ENCODE peak calls at places on chromosome 3, in six cellular contexts. M is psoas muscle, Q is brain microvascular endothelial cell, I is hepatocyte, A is kidney, U is mammary epithelial cell. S is an unnamed sample.
A peak's percentile ranks its signal among the peaks of the same experiment; 100 is the strongest.

GRCh38 chr3:112086857-112087524 is 802 bp downstream of the C3orf52 start:
- DNase-seq in I (peak; percentile 16), A (no peak), Q (no peak), M (no peak), U (peak; percentile 82), S (peak; percentile 71)

GRCh38 chr3:27596334-27596841 is 112.2 kb upstream of the SLC4A7 start:
- DNase-seq in Q (peak; percentile 22), M (no peak), I (no peak), A (no peak), U (no peak), S (no peak)

GRCh38 chr3:187000711-187001151 is 70.4 kb downstream of the ST6GAL1 start:
- DNase-seq in Q (no peak), M (no peak), A (no peak), I (no peak), U (no peak), S (no peak)

GRCh38 chr3:26621891-26622633 is 510 bp upstream of the LRRC3B start:
- DNase-seq in Q (no peak), M (no peak), I (peak; percentile 7), A (no peak), U (no peak), S (no peak)

GRCh38 chr3:131110087-131110486 is 83.4 kb downstream of the NEK11 start:
- DNase-seq in M (no peak), A (no peak), U (peak; percentile 62), I (no peak), Q (peak; percentile 74), S (peak; percentile 16)

GRCh38 chr3:129942296-129942695 is 32.2 kb upstream of the TRH start:
- DNase-seq in U (peak; percentile 38), Q (peak; percentile 50), I (peak; percentile 78), M (peak; percentile 59), A (no peak), S (peak; percentile 68)

GRCh38 chr3:158105710-158106438 is at the start of gene SHOX2:
- DNase-seq in M (peak; percentile 69), I (peak; percentile 52), Q (no peak), A (peak; percentile 81), U (peak; percentile 56), S (no peak)

GRCh38 chr3:12470680-12471079 is 13.6 kb upstream of the TSEN2 start:
- DNase-seq in M (no peak), A (no peak), Q (no peak), U (no peak), I (no peak), S (no peak)

GRCh38 chr3:123884258-123884831 is at the start of gene MYLK:
- DNase-seq in I (peak; percentile 83), A (peak; percentile 95), Q (peak; percentile 82), U (peak; percentile 85), M (peak; percentile 86), S (peak; percentile 67)

GRCh38 chr3:9339750-9340449 is 23.0 kb upstream of the THUMPD3 start:
- DNase-seq in M (no peak), Q (no peak), I (peak; percentile 26), U (no peak), A (no peak), S (no peak)

GRCh38 chr3:122003112-122003511 is 18.9 kb downstream of the ILDR1 start:
- DNase-seq in M (no peak), I (no peak), Q (no peak), U (no peak), A (no peak), S (no peak)

GRCh38 chr3:191123231-191123630 is 75.8 kb upstream of the OSTN start:
- DNase-seq in A (no peak), U (no peak), I (no peak), Q (no peak), M (no peak), S (no peak)

GRCh38 chr3:72145506-72146380 is 360.8 kb upstream of the PROK2 start:
- DNase-seq in Q (peak; percentile 74), I (peak; percentile 73), A (no peak), M (no peak), U (peak; percentile 2), S (no peak)

GRCh38 chr3:66220066-66220465 is 735 bp upstream of the SLC25A26 start:
- DNase-seq in Q (no peak), I (no peak), A (no peak), U (no peak), M (no peak), S (no peak)

GRCh38 chr3:10516835-10517465 is 11.6 kb upstream of the ATP2B2 start:
- DNase-seq in Q (no peak), A (peak; percentile 57), M (no peak), U (no peak), I (no peak), S (no peak)

GRCh38 chr3:71709908-71710511 is 15.2 kb downstream of the EIF4E3 start:
- DNase-seq in I (no peak), Q (no peak), A (no peak), U (no peak), M (no peak), S (no peak)

GRCh38 chr3:5123937-5124336 is 1.8 kb downstream of the ARL8B start:
- DNase-seq in M (no peak), A (no peak), I (no peak), U (peak; percentile 28), Q (no peak), S (no peak)

GRCh38 chr3:12508316-12508715 is 24.0 kb downstream of the TSEN2 start:
- DNase-seq in U (peak; percentile 94), A (no peak), Q (peak; percentile 98), M (no peak), I (peak; percentile 63), S (peak; percentile 79)

GRCh38 chr3:6654670-6655069 is 206.2 kb upstream of the GRM7 start:
- DNase-seq in Q (no peak), I (no peak), M (no peak), A (no peak), U (no peak), S (no peak)

GRCh38 chr3:138300657-138301056 is 29.0 kb downstream of the NME9 start:
- DNase-seq in I (no peak), Q (no peak), U (no peak), M (peak; percentile 61), A (no peak), S (no peak)

GRCh38 chr3:188720215-188720614 is 451.6 kb upstream of the TPRG1 start:
- DNase-seq in M (no peak), U (no peak), A (no peak), Q (no peak), I (no peak), S (no peak)

GRCh38 chr3:13202744-13203397 is 129.6 kb upstream of the IQSEC1 start:
- DNase-seq in I (no peak), Q (no peak), U (no peak), A (no peak), M (no peak), S (no peak)

GRCh38 chr3:15795563-15796308 is 2.0 kb downstream of the ANKRD28 start:
- DNase-seq in U (peak; percentile 47), A (no peak), M (no peak), I (no peak), Q (peak; percentile 47), S (no peak)

GRCh38 chr3:140905557-140905956 is 36.1 kb upstream of the SLC25A36 start:
- DNase-seq in M (no peak), U (no peak), Q (no peak), A (no peak), I (no peak), S (no peak)

DNA sequence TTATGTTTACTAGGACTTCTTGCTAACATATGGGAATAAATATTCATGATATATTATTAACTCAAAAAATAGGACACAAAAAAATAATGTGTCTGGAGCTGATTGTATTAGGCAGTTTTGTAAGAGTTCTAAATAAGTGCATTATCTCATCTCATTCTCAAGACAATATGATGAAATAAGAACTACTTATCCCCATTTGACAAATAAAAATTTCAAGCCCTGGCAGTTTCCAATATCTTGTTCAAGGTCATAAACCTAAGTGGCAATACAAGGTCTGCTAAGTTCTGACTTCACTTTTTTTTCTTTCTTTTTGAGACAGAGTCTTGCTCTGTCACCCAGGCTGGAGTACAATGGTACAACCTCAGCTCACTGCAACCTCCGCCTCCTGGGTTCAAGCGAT is 18.3 kb downstream of the RPN1 start:
- DNase-seq in A (no peak), Q (no peak), U (no peak), M (no peak), I (no peak), S (no peak)
- H3K27ac ChIP-seq in A (no peak overlapping the region), Q (no peak overlapping the region), U (no peak overlapping the region), M (peak overlapping the region; percentile 17), I (no peak overlapping the region), S (no peak overlapping the region)

DNA sequence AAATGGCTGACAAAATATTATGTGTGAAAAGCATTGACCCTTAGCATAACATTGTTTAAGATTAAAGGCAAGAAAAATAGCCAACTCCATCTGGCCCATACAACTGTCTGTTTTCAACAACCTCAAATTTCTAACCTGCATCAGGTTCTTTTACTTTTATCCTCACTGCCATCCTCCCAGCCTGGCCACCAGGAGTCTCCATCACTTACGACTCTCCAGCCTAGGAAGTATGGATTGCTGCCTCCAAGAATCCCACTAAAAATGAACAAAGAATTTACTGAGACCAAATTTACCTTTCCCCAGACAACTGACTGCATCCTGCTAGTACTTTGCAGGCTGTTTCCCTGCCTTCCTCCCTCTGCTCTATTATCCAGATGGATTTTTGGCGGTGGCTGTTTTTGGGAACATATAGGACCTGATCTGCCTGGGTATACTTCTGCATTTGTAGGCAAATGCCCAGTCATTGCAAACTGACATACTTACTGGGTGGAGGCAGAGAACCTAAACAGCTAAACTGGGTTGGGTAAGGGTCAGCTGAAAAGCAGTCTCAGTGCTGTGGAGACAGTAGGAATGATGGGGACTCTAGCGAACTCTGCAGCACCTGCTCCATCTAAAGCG is 144.2 kb downstream of the GHSR start:
- DNase-seq in Q (no peak), M (no peak), I (no peak), U (no peak), A (no peak), S (no peak)
- TF ChIP-seq CTCF in Q (peak; percentile 64), M (peak; percentile 10), I (no peak), U (no peak), A (no peak), S (no peak)

GRCh38 chr3:150451329-150452084 is 43.4 kb downstream of the TSC22D2 start:
- DNase-seq in Q (no peak), U (no peak), M (no peak), A (no peak), I (no peak), S (no peak)

GRCh38 chr3:150447631-150448465 is 39.8 kb downstream of the TSC22D2 start:
- DNase-seq in I (no peak), A (no peak), U (peak; percentile 20), M (no peak), Q (no peak), S (peak; percentile 33)

GRCh38 chr3:150453353-150453752 is 45.3 kb downstream of the TSC22D2 start:
- DNase-seq in M (no peak), U (no peak), Q (no peak), A (no peak), I (no peak), S (no peak)

GRCh38 chr3:150449169-150449721 is 41.1 kb downstream of the TSC22D2 start:
- DNase-seq in U (peak; percentile 70), M (no peak), Q (no peak), A (no peak), I (no peak), S (peak; percentile 34)

GRCh38 chr3:150450906-150451305 is 42.8 kb downstream of the TSC22D2 start:
- DNase-seq in M (no peak), A (no peak), U (no peak), Q (no peak), I (no peak), S (no peak)
- H3K27ac ChIP-seq in M (no peak overlapping the region), A (no peak overlapping the region), U (no peak overlapping the region), Q (no peak overlapping the region), I (no peak overlapping the region), S (no peak overlapping the region)

DNA sequence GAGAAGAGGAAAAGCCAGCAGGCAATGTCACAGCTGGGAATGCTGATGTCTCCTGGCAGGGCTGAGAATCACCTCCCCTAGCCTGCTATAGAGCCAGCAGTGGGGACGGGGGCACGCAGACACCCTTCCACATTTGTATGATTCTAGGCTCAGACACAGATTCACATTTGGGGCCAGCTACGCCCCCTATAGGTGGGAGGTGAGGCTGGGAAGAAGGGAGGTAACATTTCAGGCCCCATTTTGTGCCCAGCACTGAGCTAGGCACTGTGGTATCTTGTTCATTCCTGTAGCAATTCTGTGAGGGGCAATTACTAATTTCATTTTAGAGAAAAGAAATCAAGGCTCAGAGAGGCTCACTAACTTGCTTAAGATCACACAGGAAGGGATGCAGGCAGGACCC is 15.9 kb upstream of the ACAD9 start:
- DNase-seq in M (no peak), Q (no peak), U (no peak), I (no peak), A (no peak), S (no peak)
- TF ChIP-seq CTCF in M (no peak), Q (peak; percentile 53), U (no peak), I (no peak), A (no peak), S (peak; percentile 10)

S was measured in RWPE1.